ENCODE peak calls at places on chromosomes 5 and 9, in five cellular contexts. X, G, L, S and B are unnamed samples.

GRCh38 chr5:38796000-38796738 is 49.6 kb upstream of the OSMR start:
- DNase-seq in S (no peak), G (no peak), L (peak), X (no peak), B (no peak)

GRCh38 chr9:128399851-128400250 is 20.8 kb upstream of the CERCAM start:
- DNase-seq in S (no peak), G (no peak), X (no peak), L (no peak), B (no peak)

GRCh38 chr9:34413229-34413852 is 36.6 kb upstream of the MYORG start:
- DNase-seq in S (no peak), L (no peak), G (no peak), X (peak), B (peak)

GRCh38 chr5:96963267-96963666 is 27.4 kb downstream of the LNPEP start:
- DNase-seq in G (no peak), S (no peak), L (no peak), X (peak), B (peak)

GRCh38 chr5:95863383-95863757 is 40.8 kb upstream of the GLRX start:
- DNase-seq in X (no peak), S (no peak), L (no peak), G (no peak), B (peak)

GRCh38 chr5:151085517-151086031 is 4.7 kb upstream of the TNIP1 start:
- DNase-seq in G (no peak), L (no peak), X (no peak), S (no peak), B (peak)

GRCh38 chr9:100213730-100214477 is 114.9 kb downstream of the INVS start:
- DNase-seq in G (no peak), X (peak), S (peak), L (no peak), B (no peak)

GRCh38 chr5:173902334-173902733 is 14.2 kb downstream of the CPEB4 start:
- DNase-seq in L (no peak), X (no peak), G (no peak), S (no peak), B (no peak)

GRCh38 chr9:13569706-13570423 is 290.4 kb upstream of the MPDZ start:
- DNase-seq in L (no peak), G (no peak), S (no peak), X (no peak), B (no peak)

GRCh38 chr5:32444946-32445758 is 612 bp upstream of the ZFR start:
- DNase-seq in X (no peak), L (no peak), G (no peak), S (no peak), B (no peak)

GRCh38 chr9:127253446-127253845 is 11.1 kb upstream of the GARNL3 start:
- DNase-seq in S (no peak), G (no peak), X (no peak), L (no peak), B (no peak)

GRCh38 chr5:1128977-1129724 is 17.3 kb upstream of the SLC12A7 start:
- DNase-seq in L (no peak), X (no peak), G (no peak), S (no peak), B (no peak)

GRCh38 chr5:112738180-112738560 is 485 bp downstream of the APC start:
- DNase-seq in S (no peak), L (no peak), X (no peak), G (no peak), B (no peak)

GRCh38 chr9:557601-558201 is 283.8 kb upstream of the DMRT1 start:
- DNase-seq in L (no peak), S (no peak), X (no peak), G (no peak), B (no peak)

GRCh38 chr9:94029932-94030317 is 54.3 kb upstream of the PTPDC1 start:
- DNase-seq in X (no peak), S (no peak), L (no peak), G (no peak), B (no peak)

GRCh38 chr9:84822589-84823233 is 153.2 kb downstream of the NTRK2 start:
- DNase-seq in L (no peak), X (no peak), G (no peak), S (no peak), B (no peak)

GRCh38 chr5:175444060-175444904 is at the start of gene DRD1:
- DNase-seq in L (no peak), G (peak), S (no peak), X (peak), B (peak)

GRCh38 chr5:64534033-64534432 is 28.2 kb downstream of the RGS7BP start:
- DNase-seq in X (no peak), G (no peak), S (no peak), L (no peak), B (no peak)

GRCh38 chr5:43041669-43042175 is 1.6 kb upstream of the ANXA2R start:
- DNase-seq in G (no peak), S (no peak), L (peak), X (peak), B (peak)

GRCh38 chr5:18517641-18518380 is 883.6 kb downstream of the TAF11L14 start:
- DNase-seq in G (no peak), L (no peak), S (no peak), X (no peak), B (no peak)

GRCh38 chr5:167574381-167574780 is 717.1 kb upstream of the WWC1 start:
- DNase-seq in S (no peak), X (no peak), L (no peak), G (no peak), B (no peak)

GRCh38 chr5:140480310-140481014 is 67.0 kb upstream of the EIF4EBP3 start:
- DNase-seq in S (no peak), X (no peak), L (no peak), G (no peak), B (no peak)

GRCh38 chr5:179308563-179309382 is 36.5 kb downstream of the ADAMTS2 start:
- DNase-seq in L (no peak), X (no peak), S (no peak), G (no peak), B (no peak)

GRCh38 chr9:79257215-79257614 is 314.6 kb upstream of the TLE4 start:
- DNase-seq in G (no peak), X (peak), S (no peak), L (no peak), B (peak)

GRCh38 chr9:31542384-31543055 is 841.9 kb upstream of the ACO1 start:
- DNase-seq in S (no peak), L (no peak), X (no peak), G (no peak), B (peak)

GRCh38 chr5:132473608-132474007 is 17.0 kb downstream of the IRF1 start:
- DNase-seq in X (no peak), G (no peak), L (no peak), S (no peak), B (no peak)

GRCh38 chr9:27184556-27185351 is 75.7 kb downstream of the TEK start:
- DNase-seq in L (no peak), G (no peak), S (no peak), X (no peak), B (no peak)

GRCh38 chr5:143585970-143586369 is 182.5 kb upstream of the NR3C1 start:
- DNase-seq in X (no peak), S (no peak), L (no peak), G (no peak), B (no peak)

GRCh38 chr5:102570747-102571146 is 71.9 kb upstream of the SLCO6A1 start:
- DNase-seq in G (no peak), S (no peak), X (no peak), L (no peak), B (no peak)

GRCh38 chr9:133120343-133121199 is 469 bp downstream of the RALGDS start:
- DNase-seq in X (no peak), L (no peak), G (no peak), S (no peak), B (no peak)

GRCh38 chr9:110580850-110581249 is 1.3 kb upstream of the SVEP1 start:
- DNase-seq in X (no peak), G (no peak), S (no peak), L (no peak), B (no peak)

GRCh38 chr5:127870914-127871313 is 167.7 kb downstream of the CCDC192 start:
- DNase-seq in L (peak), S (no peak), G (no peak), X (peak), B (no peak)

GRCh38 chr9:114272739-114273431 is 50.0 kb upstream of the ORM1 start:
- DNase-seq in S (no peak), X (no peak), L (no peak), G (no peak), B (no peak)

GRCh38 chr9:124505006-124505900 is 1.9 kb downstream of the NR5A1 start:
- DNase-seq in L (no peak), G (no peak), S (no peak), X (no peak), B (no peak)

GRCh38 chr9:121906074-121906520 is 187.0 kb downstream of the TTLL11 start:
- DNase-seq in S (peak), L (no peak), G (no peak), X (no peak), B (no peak)

GRCh38 chr5:74798977-74799911 is 32.2 kb downstream of the NSA2 start:
- DNase-seq in G (no peak), L (no peak), S (no peak), X (no peak), B (no peak)

GRCh38 chr9:121528642-121529041 is 29.0 kb upstream of the GGTA1 start:
- DNase-seq in S (no peak), G (no peak), X (no peak), L (no peak), B (no peak)

GRCh38 chr5:1125030-1125357 is 13.1 kb upstream of the SLC12A7 start:
- DNase-seq in G (no peak), L (no peak), X (no peak), S (no peak), B (peak)